ENCODE peak calls at places on chromosomes 13 and 19, in five cellular contexts. F is upper lobe of right lung, S is uterus, R is lower lobe of right lung, G is heart right ventricle. U is an unnamed sample. For H3K9me3, the result is how much of the 10 kb centered on the place peaks cover.

GRCh38 chr13:27967203-27967735 is 1.8 kb downstream of the CDX2 start:
- DNase-seq in S (no peak), G (no peak), F (no peak), R (no peak), U (no peak)

GRCh38 chr13:93881418-93881817 is 598.1 kb downstream of the DCT start:
- DNase-seq in F (no peak), G (no peak), R (no peak), S (no peak), U (no peak)

GRCh38 chr19:45492627-45493470 is 4.0 kb downstream of the RTN2 start:
- DNase-seq in G (peak), R (no peak), S (no peak), F (peak), U (peak)

GRCh38 chr13:96091164-96091931 is 1.4 kb downstream of the HS6ST3 start:
- DNase-seq in F (peak), S (peak), R (peak), G (peak), U (peak)

GRCh38 chr13:48761256-48761655 is 107.5 kb downstream of the CYSLTR2 start:
- DNase-seq in S (no peak), R (no peak), G (no peak), F (no peak), U (no peak)

GRCh38 chr13:103812966-103813365 is 746.7 kb upstream of the SLC10A2 start:
- DNase-seq in R (no peak), S (no peak), F (no peak), G (no peak), U (no peak)

GRCh38 chr13:81686877-81687276 is 1346.0 kb upstream of the SPRY2 start:
- DNase-seq in G (no peak), R (no peak), F (no peak), S (no peak), U (no peak)

GRCh38 chr19:1866693-1867358 is 3.4 kb upstream of the KLF16 start:
- DNase-seq in G (no peak), R (no peak), S (no peak), F (no peak), U (no peak)

GRCh38 chr13:80341098-80341701 is at the start of gene SPRY2:
- DNase-seq in F (peak), S (peak), G (peak), R (peak), U (peak)

GRCh38 chr13:114070098-114070799 is 62.2 kb downstream of the RASA3 start:
- DNase-seq in R (peak), S (peak), F (peak), G (no peak), U (no peak)

GRCh38 chr13:40597735-40598365 is 68.6 kb downstream of the FOXO1 start:
- DNase-seq in G (no peak), F (peak), S (no peak), R (peak), U (no peak)

GRCh38 chr13:35839746-35840273 is 291.4 kb downstream of the DCLK1 start:
- DNase-seq in F (no peak), R (no peak), G (no peak), S (no peak), U (no peak)

GRCh38 chr19:17706750-17707181 is 12.5 kb upstream of the MAP1S start:
- DNase-seq in R (no peak), S (no peak), F (no peak), G (no peak), U (no peak)

GRCh38 chr13:77544365-77544764 is 8.9 kb downstream of the SCEL start:
- DNase-seq in R (no peak), F (no peak), S (peak), G (peak), U (peak)

GRCh38 chr13:89923731-89924130 is 1423.8 kb upstream of the MIR17HG start:
- DNase-seq in R (no peak), S (no peak), F (no peak), G (no peak), U (no peak)

GRCh38 chr19:2974342-2974932 is 2.9 kb upstream of the TLE6 start:
- DNase-seq in G (peak), S (peak), R (peak), F (peak), U (peak)

GRCh38 chr19:48450863-48451262 is 4.5 kb upstream of the KCNJ14 start:
- DNase-seq in G (no peak), S (no peak), F (no peak), R (no peak), U (no peak)

GRCh38 chr19:28258794-28259193 is 954.2 kb downstream of the UQCRFS1 start:
- DNase-seq in G (no peak), S (no peak), R (no peak), F (no peak), U (no peak)

GRCh38 chr19:48454150-48454730 is 1.1 kb upstream of the KCNJ14 start:
- DNase-seq in R (no peak), S (no peak), F (no peak), G (no peak), U (no peak)

GRCh38 chr19:19642506-19643157 is 825 bp downstream of the GMIP start:
- DNase-seq in F (no peak), S (no peak), G (no peak), R (no peak), U (no peak)

GRCh38 chr13:95714142-95714832 is 37.3 kb downstream of the DNAJC3 start:
- DNase-seq in R (no peak), G (no peak), S (no peak), F (no peak), U (no peak)

GRCh38 chr19:13827656-13828055 is 32.4 kb downstream of the ZSWIM4 start:
- DNase-seq in R (no peak), F (no peak), G (peak), S (no peak), U (no peak)

GRCh38 chr19:3041756-3042517 is 12.9 kb upstream of the TLE2 start:
- DNase-seq in S (peak), R (no peak), G (no peak), F (no peak), U (no peak)

GRCh38 chr13:31638577-31638976 is 100.7 kb upstream of the RXFP2 start:
- DNase-seq in G (no peak), R (no peak), F (no peak), S (no peak), U (no peak)

GRCh38 chr13:99894105-99894504 is 77.5 kb downstream of the ZIC5 start:
- DNase-seq in F (no peak), G (no peak), S (no peak), R (no peak), U (no peak)

GRCh38 chr19:14325863-14326262 is 55.4 kb upstream of the ADGRE5 start:
- DNase-seq in R (no peak), S (no peak), G (no peak), F (no peak), U (no peak)

GRCh38 chr19:27971071-27971470 is 1241.9 kb downstream of the UQCRFS1 start:
- DNase-seq in R (no peak), S (no peak), F (no peak), G (no peak), U (no peak)

GRCh38 chr19:3722443-3723109 is 14.4 kb downstream of the TJP3 start:
- DNase-seq in G (no peak), S (no peak), R (peak), F (no peak), U (no peak)

GRCh38 chr19:31461814-31462539 is 112.7 kb upstream of the TSHZ3 start:
- DNase-seq in S (no peak), F (no peak), G (no peak), R (no peak), U (no peak)

GRCh38 chr13:33101835-33102234 is 85.6 kb downstream of the KL start:
- DNase-seq in R (no peak), F (no peak), G (no peak), S (no peak), U (no peak)

GRCh38 chr13:59061621-59062020 is 1102.1 kb downstream of the DIAPH3 start:
- DNase-seq in F (no peak), S (no peak), R (no peak), G (no peak), U (no peak)

GRCh38 chr13:51923983-51924539 is 62.3 kb downstream of the CCDC70 start:
- DNase-seq in S (no peak), F (no peak), G (no peak), R (no peak), U (no peak)

GRCh38 chr19:9528757-9529336 is 9.6 kb downstream of the ZNF426 start:
- DNase-seq in G (no peak), S (no peak), R (no peak), F (no peak), U (no peak)

GRCh38 chr13:42039946-42040729 is 8.3 kb upstream of the DGKH start:
- DNase-seq in G (peak), F (peak), R (peak), S (peak), U (peak)

DNA sequence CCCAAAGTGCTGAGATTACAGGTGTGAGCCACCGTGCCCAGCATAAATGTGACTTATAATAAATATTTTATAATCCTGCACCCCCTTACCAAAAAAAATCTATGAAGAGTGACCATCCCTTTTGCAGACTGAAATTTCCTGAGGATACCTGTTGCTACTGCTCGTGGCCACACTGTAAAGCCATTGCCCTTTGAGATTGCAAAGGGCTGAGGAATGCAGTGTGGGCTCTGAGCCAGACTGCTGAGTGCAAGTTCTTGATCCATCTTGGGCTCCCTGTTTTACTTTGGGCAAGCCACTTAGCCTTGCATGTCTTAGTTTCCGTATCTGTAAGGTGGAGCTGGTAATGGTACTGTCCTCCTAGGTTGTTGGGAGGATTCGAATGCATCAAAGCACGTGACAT is 23.4 kb downstream of the SIPA1L3 start:
- DNase-seq in S (no peak), G (no peak), R (peak), F (peak), U (no peak)
- H3K9me3 ChIP-seq in S (under half), G (under half), R (under half), F (under half), U (under half)

GRCh38 chr19:6890421-6890913 is 3.1 kb downstream of the ADGRE1 start:
- DNase-seq in F (no peak), R (no peak), G (no peak), S (no peak), U (no peak)
- H3K9me3 ChIP-seq in F (under half), R (under half), G (under half), S (under half), U (under half)

GRCh38 chr19:593505-593904 is 3.8 kb downstream of the HCN2 start:
- DNase-seq in F (no peak), R (no peak), G (no peak), S (no peak), U (no peak)

GRCh38 chr19:597406-598315 is 8.0 kb downstream of the HCN2 start:
- DNase-seq in G (no peak), S (no peak), F (no peak), R (no peak), U (no peak)

GRCh38 chr19:594265-594870 is 4.7 kb downstream of the HCN2 start:
- DNase-seq in G (no peak), R (no peak), S (no peak), F (no peak), U (no peak)

GRCh38 chr19:595326-596262 is 5.9 kb downstream of the HCN2 start:
- DNase-seq in R (no peak), F (no peak), S (no peak), G (no peak), U (no peak)

DNA sequence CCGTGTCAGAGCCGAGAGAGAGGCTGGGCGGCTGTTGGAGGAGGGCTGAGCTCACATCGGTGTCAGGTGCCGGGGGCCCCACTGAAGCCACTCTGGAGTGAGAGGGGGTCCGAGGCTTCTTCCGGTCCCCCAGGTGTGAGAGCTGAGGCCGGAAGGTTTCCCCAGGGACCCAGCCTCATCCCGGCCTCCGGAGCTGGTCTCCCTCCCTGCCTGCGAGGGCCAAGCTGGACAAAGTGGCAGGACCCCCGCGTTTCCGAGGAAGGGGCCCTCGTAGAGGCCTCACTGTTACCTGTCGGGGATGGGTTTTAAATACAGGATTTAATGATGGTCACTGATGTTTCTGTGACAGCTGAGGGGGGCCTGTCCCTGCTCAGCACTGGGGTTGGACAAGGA is 6.6 kb downstream of the HCN2 start:
- DNase-seq in R (no peak), G (no peak), S (no peak), F (no peak), U (no peak)
- H3K9me3 ChIP-seq in R (under half), G (under half), S (under half), F (under half), U (under half)

DNA sequence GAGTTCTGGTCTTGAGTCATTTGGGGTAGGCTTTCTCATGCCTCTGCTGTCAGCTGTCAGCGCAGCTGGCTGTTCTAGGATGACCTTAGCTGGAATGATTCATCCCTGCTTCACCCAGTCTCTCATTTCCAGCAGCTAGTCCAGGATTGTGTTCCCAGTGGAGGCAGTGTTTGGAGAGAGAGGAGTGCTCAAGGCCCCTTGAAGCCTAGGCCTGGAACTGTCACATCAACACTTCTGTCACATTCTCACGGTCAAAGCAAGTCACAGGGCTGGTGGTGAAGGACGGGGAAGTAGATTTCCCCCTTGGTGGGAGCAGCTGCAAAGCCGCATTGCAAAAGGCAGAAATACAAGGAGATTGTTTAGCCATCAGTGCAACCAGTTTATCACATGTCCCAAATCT is 15.2 kb downstream of the TPT1 start:
- DNase-seq in S (peak), G (peak), F (no peak), R (no peak), U (peak)
- H3K9me3 ChIP-seq in S (under half), G (under half), F (under half), R (under half), U (under half)

DNA sequence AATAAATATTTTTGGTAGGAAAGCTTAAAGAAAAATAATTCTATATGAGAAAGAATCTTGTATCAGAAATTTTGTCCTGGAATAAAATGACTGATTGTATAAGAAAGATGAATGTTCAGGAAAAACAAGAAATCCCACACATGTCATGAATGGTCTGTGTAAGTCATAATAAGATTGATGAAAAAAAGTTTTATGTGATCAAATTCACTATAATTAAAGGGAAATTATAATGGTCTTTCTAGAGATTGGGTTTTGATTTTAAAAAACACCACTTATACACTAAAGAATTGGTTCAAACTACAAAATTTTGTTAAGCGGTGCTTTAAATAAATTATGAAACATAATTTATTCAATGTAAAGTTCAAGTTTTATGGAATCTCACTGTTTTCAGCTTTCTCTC is 7.2 kb upstream of the ZNF841 start:
- DNase-seq in S (no peak), G (no peak), R (no peak), F (no peak), U (no peak)
- H3K9me3 ChIP-seq in S (under half), G (half or more), R (under half), F (under half), U (half or more)

DNA sequence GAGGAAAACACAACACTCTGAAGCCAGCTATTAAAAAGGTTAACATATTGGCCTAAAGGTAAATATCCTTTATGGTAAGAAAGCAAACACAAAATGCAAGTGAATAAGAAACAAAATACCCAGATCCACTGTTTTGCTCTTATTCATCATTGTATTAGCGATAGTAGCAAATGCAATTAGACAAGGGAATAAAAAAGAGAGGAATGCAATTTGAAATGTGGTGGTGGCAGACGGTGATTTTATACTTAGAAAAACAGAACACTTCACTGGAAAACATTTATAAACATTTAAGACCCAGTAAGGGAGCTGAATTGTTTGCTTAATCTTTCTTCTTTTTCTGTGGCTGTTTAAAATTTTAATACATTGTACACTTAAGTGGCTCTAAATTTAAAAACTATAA is 17.2 kb upstream of the CYP4F2 start:
- DNase-seq in S (no peak), F (no peak), R (no peak), G (no peak), U (no peak)
- H3K9me3 ChIP-seq in S (under half), F (under half), R (under half), G (under half), U (under half)

GRCh38 chr19:36638862-36639510 is 27.7 kb downstream of the ZNF461 start:
- DNase-seq in R (no peak), S (no peak), F (no peak), G (no peak), U (no peak)
- H3K9me3 ChIP-seq in R (half or more), S (under half), F (half or more), G (half or more), U (half or more)

DNA sequence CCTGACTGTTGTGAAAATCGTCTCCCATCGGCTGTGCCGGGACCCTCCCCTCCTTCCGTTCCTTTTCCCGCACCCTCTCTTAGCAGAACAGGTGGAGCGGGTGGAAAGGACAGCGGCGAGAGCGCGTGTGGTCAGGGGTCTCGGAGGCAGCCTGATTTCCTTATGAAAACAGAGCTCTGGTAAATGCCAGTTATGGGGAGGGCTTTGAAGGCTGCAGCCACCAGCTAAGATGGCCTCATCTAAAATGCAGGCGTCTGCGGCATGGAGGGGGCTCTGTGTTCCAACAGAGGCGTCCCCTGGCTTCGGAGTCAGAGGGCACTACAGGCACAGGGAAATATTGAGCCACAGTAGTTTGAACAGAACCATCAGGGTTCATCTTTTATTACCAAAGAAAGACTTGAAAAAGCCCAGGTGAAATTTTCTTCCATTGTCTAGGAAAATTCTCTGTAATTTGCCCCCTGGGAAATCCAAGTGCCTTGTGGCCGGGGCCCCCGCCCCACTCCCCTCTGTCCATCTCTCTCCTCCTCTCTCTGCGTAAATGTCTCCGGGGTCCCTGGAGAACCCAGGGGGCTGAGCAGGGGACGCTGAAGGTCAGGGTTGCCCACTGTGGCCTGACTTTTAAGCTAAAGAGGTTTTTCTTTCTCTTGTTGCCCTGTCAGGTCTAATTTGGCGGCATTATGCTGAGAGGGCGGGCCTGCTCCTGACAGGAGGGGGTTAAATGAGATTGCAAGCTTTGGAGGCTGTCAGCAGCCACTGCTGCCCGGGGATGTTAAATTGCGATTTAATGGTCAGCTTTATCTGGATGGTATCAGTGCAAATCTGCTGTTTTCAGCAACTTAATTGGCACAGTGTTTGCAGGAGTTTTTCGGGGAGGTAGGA is 93.5 kb upstream of the SOX1 start:
- DNase-seq in R (no peak), F (no peak), G (no peak), S (no peak), U (no peak)
- H3K9me3 ChIP-seq in R (under half), F (under half), G (under half), S (under half), U (under half)

GRCh38 chr19:54804571-54804970 is 1.2 kb downstream of the KIR2DL4 start:
- DNase-seq in S (no peak), F (no peak), G (no peak), R (no peak), U (no peak)
- H3K9me3 ChIP-seq in S (under half), F (under half), G (under half), R (under half), U (under half)

GRCh38 chr19:44277331-44277730 is 17.6 kb downstream of the ZNF233 start:
- DNase-seq in R (no peak), S (no peak), G (no peak), F (no peak), U (no peak)

GRCh38 chr19:44278181-44278690 is 18.6 kb downstream of the ZNF233 start:
- DNase-seq in R (no peak), F (no peak), G (no peak), S (no peak), U (no peak)

GRCh38 chr19:44284968-44285367 is 19.9 kb downstream of the ZNF235 start:
- DNase-seq in R (no peak), S (no peak), G (no peak), F (no peak), U (no peak)

GRCh38 chr19:44280916-44281315 is 21.2 kb downstream of the ZNF233 start:
- DNase-seq in R (no peak), F (no peak), G (no peak), S (no peak), U (no peak)

DNA sequence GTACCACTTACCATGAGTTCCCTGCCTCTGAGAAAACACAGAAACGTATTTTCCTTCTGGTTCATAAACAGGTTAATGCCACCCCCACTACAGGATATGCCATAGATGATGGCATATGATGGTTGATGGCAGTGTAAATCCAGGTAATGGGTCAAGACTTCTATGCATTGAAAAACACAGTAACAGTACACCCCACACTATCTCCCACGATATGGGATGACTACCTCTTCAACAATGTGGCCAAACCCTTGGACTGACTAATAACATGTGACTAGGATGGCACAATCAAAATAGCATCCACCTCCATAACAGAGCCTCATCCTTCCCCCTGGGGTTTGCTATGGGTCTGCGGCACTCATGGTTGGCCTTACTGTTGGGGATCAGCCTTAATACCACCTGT is 22.0 kb downstream of the ZNF235 start:
- DNase-seq in F (no peak), S (no peak), G (no peak), R (no peak), U (no peak)
- H3K9me3 ChIP-seq in F (half or more), S (under half), G (half or more), R (half or more), U (half or more)